ENCODE peak calls at places on chromosomes 1 and 21, in nine cellular contexts. I, D, H, L, B, C, U, A and T are unnamed samples.
A peak's percentile ranks its signal among the peaks of the same experiment; 100 is the strongest.

GRCh38 chr1:238927899-238928298 is 458.5 kb upstream of the CHRM3 start:
- DNase-seq in U (no peak), L (no peak), B (no peak), D (no peak), H (no peak), C (no peak), I (no peak), A (no peak), T (no peak)

GRCh38 chr1:4724001-4724400 is 69.6 kb downstream of the AJAP1 start:
- DNase-seq in B (no peak), H (no peak), C (no peak), L (no peak), A (no peak), I (no peak), D (no peak), U (no peak), T (no peak)

GRCh38 chr1:184827600-184828368 is 73.1 kb upstream of the EDEM3 start:
- DNase-seq in L (no peak), A (peak; percentile 5), D (no peak), H (no peak), C (no peak), U (peak; percentile 32), B (peak; percentile 80), I (no peak), T (no peak)

GRCh38 chr1:95371666-95372320 is 137.8 kb downstream of the RWDD3 start:
- DNase-seq in I (no peak), B (no peak), U (no peak), C (no peak), A (no peak), D (no peak), L (no peak), H (no peak), T (no peak)

GRCh38 chr1:4803335-4803734 is 148.9 kb downstream of the AJAP1 start:
- DNase-seq in D (no peak), L (no peak), U (no peak), I (no peak), H (no peak), C (no peak), B (no peak), A (no peak), T (no peak)

GRCh38 chr1:18560692-18561091 is 70.0 kb upstream of the PAX7 start:
- DNase-seq in U (no peak), A (no peak), D (no peak), B (no peak), C (no peak), I (no peak), L (no peak), H (no peak), T (no peak)

GRCh38 chr1:152185544-152186391 is 26.7 kb upstream of the RPTN start:
- DNase-seq in U (peak; percentile 26), C (peak; percentile 82), B (peak; percentile 68), I (no peak), H (peak; percentile 31), A (peak; percentile 42), D (no peak), L (no peak), T (peak; percentile 17)

GRCh38 chr1:184483101-184483813 is 96.4 kb downstream of the C1orf21 start:
- DNase-seq in U (peak; percentile 55), H (no peak), B (peak; percentile 38), L (peak; percentile 88), D (no peak), A (no peak), I (no peak), C (no peak), T (no peak)

GRCh38 chr1:36927826-36928225 is 106.5 kb downstream of the GRIK3 start:
- DNase-seq in B (no peak), H (no peak), C (no peak), I (no peak), D (no peak), A (no peak), L (no peak), U (no peak), T (no peak)

GRCh38 chr1:203995228-203995627 is 77.7 kb upstream of the SOX13 start:
- DNase-seq in H (no peak), D (no peak), U (no peak), A (no peak), L (no peak), C (no peak), I (no peak), B (no peak), T (no peak)

GRCh38 chr1:6889875-6890480 is 104.7 kb downstream of the CAMTA1 start:
- DNase-seq in C (peak; percentile 51), B (peak; percentile 66), H (peak; percentile 37), A (peak; percentile 11), D (no peak), U (peak; percentile 33), I (peak; percentile 48), L (no peak), T (peak; percentile 19)

GRCh38 chr1:225454733-225455132 is 26.9 kb upstream of the LBR start:
- DNase-seq in U (no peak), H (peak; percentile 42), L (peak; percentile 67), C (peak; percentile 68), I (peak; percentile 41), D (no peak), A (peak; percentile 41), B (peak; percentile 81), T (peak; percentile 74)

GRCh38 chr1:53526451-53527101 is 67.4 kb downstream of the DMRTB1 start:
- DNase-seq in I (peak; percentile 69), H (no peak), D (no peak), L (peak; percentile 81), B (peak; percentile 76), C (no peak), U (peak; percentile 63), A (peak; percentile 27), T (no peak)

GRCh38 chr1:10267319-10267718 is 56.9 kb downstream of the KIF1B start:
- DNase-seq in I (no peak), U (no peak), L (no peak), B (peak; percentile 39), A (no peak), D (no peak), C (no peak), H (no peak), T (no peak)

GRCh38 chr21:29343517-29343916 is 44.8 kb downstream of the BACH1 start:
- DNase-seq in I (no peak), B (peak; percentile 84), A (no peak), C (no peak), U (peak; percentile 77), L (no peak), H (no peak), D (no peak), T (no peak)

GRCh38 chr1:110293601-110294104 is 45.5 kb upstream of the RBM15 start:
- DNase-seq in B (no peak), A (no peak), I (no peak), H (no peak), C (no peak), L (no peak), U (no peak), D (no peak), T (no peak)
- TF ChIP-seq CTCF in B (no peak), A (no peak), I (no peak), H (no peak), C (no peak), L (no peak), U (no peak), D (no peak), T (no peak)

GRCh38 chr1:66085600-66085999 is 292.9 kb downstream of the PDE4B start:
- DNase-seq in L (no peak), B (no peak), U (no peak), I (no peak), C (no peak), D (no peak), A (no peak), H (no peak), T (no peak)

GRCh38 chr1:66088787-66089186 is 296.1 kb downstream of the PDE4B start:
- DNase-seq in U (no peak), I (no peak), L (no peak), H (no peak), D (no peak), B (no peak), C (no peak), A (no peak), T (no peak)

GRCh38 chr1:66084442-66084841 is 291.7 kb downstream of the PDE4B start:
- DNase-seq in B (no peak), U (no peak), L (no peak), A (no peak), H (no peak), D (no peak), I (no peak), C (no peak), T (no peak)
- TF ChIP-seq CTCF in B (no peak), U (no peak), L (no peak), A (no peak), H (no peak), D (no peak), I (no peak), C (no peak), T (no peak)

GRCh38 chr21:43777953-43778352 is 1.8 kb upstream of the CSTB start:
- DNase-seq in D (no peak), B (no peak), I (no peak), C (no peak), L (no peak), H (no peak), U (no peak), A (no peak), T (no peak)

GRCh38 chr21:43774163-43774562 is 1.9 kb downstream of the CSTB start:
- DNase-seq in C (no peak), B (no peak), D (no peak), U (no peak), I (no peak), L (no peak), H (no peak), A (no peak), T (no peak)

GRCh38 chr21:43775190-43775589 is 918 bp downstream of the CSTB start:
- DNase-seq in I (no peak), A (no peak), U (no peak), D (no peak), C (no peak), B (no peak), L (no peak), H (no peak), T (no peak)

GRCh38 chr21:43778469-43779335 is 2.6 kb upstream of the CSTB start:
- DNase-seq in C (no peak), H (peak; percentile 11), U (no peak), D (no peak), L (no peak), A (no peak), I (no peak), B (peak; percentile 53), T (no peak)

DNA sequence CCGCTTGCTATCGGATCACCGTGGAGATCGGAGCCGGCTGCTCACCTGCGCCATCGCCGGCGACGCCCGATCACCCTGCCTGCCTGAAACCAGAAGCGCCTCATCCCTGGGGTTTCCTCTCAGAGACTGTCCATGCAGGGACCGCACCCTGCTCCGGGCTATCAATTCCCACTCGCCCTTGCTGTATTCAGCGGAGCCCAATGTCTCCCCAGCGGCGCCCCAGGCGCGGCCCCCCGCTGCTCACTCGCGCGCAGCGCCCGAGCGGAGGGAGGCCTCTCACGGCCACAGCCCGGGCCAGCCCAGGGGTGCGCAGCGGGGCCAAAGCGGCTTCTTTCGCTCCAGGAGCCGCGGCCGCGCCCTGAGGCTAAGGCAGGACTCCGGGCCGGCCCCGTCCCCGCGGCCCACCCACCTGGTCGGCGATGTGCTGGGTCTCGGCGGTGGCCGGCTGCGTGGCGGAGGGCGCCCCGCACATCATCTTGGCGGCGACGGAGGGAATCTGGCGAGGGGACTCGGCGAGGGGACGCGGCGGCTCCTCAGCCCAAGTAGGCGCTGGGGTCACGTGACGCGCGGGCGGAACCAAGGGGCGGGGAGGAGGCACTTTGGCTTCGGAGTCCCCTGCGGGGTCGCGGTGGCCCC is at the start of gene CSTB:
- DNase-seq in L (peak; percentile 90), I (peak; percentile 83), D (peak; percentile 76), B (peak; percentile 59), C (peak; percentile 65), U (no peak), A (no peak), H (peak; percentile 86), T (peak; percentile 84)
- TF ChIP-seq CTCF in L (no peak), I (no peak), D (no peak), B (no peak), C (no peak), U (no peak), A (no peak), H (no peak), T (no peak)

GRCh38 chr1:12407050-12407961 is 177.5 kb downstream of the VPS13D start:
- DNase-seq in C (peak; percentile 65), I (no peak), D (no peak), H (peak; percentile 19), U (peak; percentile 55), A (peak; percentile 61), L (no peak), B (peak; percentile 72), T (no peak)
- TF ChIP-seq CTCF in C (peak; percentile 50), I (peak; percentile 35), D (no peak), H (peak; percentile 41), U (peak; percentile 56), A (peak; percentile 55), L (no peak), B (peak; percentile 46), T (peak; percentile 56)